ENCODE peak calls at places on chromosomes 16 and 17, in four cellular contexts. H is endothelial cell of umbilical vein, Z is K562, J is GM12878. G is an unnamed sample.

GRCh38 chr17:79925242-79925957 is 86.2 kb upstream of the CBX4 start:
- DNase-seq in Z (no peak), H (no peak), J (no peak), G (peak; percentile 25)

GRCh38 chr17:43545383-43545632 is 832 bp downstream of the ETV4 start:
- DNase-seq in Z (peak; percentile 73), J (no peak), H (no peak), G (peak; percentile 18)

GRCh38 chr17:76354747-76355310 is 1.1 kb upstream of the PRPSAP1 start:
- DNase-seq in Z (peak; percentile 70), H (no peak), J (no peak), G (no peak)

GRCh38 chr17:45123930-45124796 is 8.2 kb downstream of the PLCD3 start:
- DNase-seq in H (peak; percentile 90), J (no peak), Z (peak; percentile 82), G (peak; percentile 91)

GRCh38 chr16:54944002-54944401 is 13.3 kb downstream of the IRX5 start:
- DNase-seq in H (no peak), J (no peak), Z (no peak), G (no peak)

GRCh38 chr17:21119247-21119944 is 7.4 kb upstream of the DHRS7B start:
- DNase-seq in Z (peak; percentile 57), J (no peak), H (peak; percentile 61), G (peak; percentile 61)

GRCh38 chr16:27795992-27796614 is 246.2 kb downstream of the KATNIP start:
- DNase-seq in Z (peak; percentile 69), H (peak; percentile 8), J (no peak), G (peak; percentile 31)

GRCh38 chr17:31745964-31746650 is 112.9 kb downstream of the COPRS start:
- DNase-seq in J (no peak), H (peak; percentile 34), Z (no peak), G (no peak)

GRCh38 chr17:73230088-73230487 is 31.6 kb downstream of the CPSF4L start:
- DNase-seq in Z (no peak), H (no peak), J (no peak), G (no peak)

GRCh38 chr17:73232587-73233373 is 28.9 kb downstream of the CPSF4L start:
- DNase-seq in J (no peak), Z (no peak), H (peak; percentile 51), G (peak; percentile 23)

GRCh38 chr17:73231841-73232586 is 29.7 kb downstream of the CPSF4L start:
- DNase-seq in J (peak; percentile 86), H (peak; percentile 96), Z (peak; percentile 96), G (peak; percentile 92)

GRCh38 chr17:73228748-73229236 is 32.9 kb downstream of the CPSF4L start:
- DNase-seq in J (no peak), Z (peak; percentile 54), H (peak; percentile 54), G (peak; percentile 90)

DNA sequence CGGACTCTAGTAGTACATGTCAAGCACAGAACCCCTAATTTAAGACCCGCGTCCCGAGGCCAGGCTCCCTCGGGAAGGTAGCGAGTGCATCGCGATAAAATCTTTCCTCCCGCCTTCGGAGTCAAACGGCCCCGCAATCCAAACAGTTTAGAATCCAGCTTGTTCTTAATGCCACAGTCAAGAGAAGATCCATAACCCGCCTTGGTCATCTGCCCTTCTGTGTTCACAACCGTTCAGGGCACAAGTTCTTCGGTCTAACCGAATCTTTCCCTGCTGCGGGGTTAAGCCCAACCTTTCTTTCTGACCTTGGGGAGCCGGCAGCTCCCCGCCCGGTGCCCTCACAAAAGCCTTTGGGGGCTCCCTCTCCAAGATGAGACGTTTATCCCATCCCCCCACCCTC is 30.3 kb downstream of the CPSF4L start:
- DNase-seq in Z (no peak), J (no peak), H (peak; percentile 41), G (peak; percentile 25)
- TF ChIP-seq FOS in Z (no peak), J (no peak), H (no peak), G (no peak)

DNA sequence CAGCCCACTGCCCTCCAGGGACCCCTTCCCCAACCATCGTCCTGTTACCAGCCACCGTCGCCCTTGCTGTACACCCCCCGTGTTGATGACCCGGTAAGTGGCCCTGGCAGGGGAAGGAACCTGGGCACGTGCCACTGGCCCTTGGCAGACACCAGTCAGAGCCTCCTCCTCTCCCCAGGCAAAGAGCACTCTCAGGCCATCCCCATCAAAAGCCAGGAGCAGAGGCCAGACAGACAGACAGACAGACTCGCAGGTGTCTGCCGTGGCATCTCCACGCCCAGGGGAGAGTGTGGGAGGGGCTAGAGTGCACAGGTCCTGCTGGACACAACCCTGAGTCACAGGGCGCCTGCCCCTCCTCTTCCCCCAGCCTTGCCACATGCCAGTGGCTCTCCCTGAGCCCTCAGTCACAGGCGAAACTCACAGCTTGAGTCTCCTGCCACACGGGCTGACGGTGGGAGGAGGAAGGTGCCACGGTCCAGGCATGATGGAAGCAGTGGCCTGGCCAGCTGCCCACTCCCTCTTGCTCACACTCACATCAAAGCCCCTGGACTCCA is 7.8 kb downstream of the CLCN7 start:
- DNase-seq in J (no peak), H (no peak), Z (no peak), G (peak; percentile 4)
- TF ChIP-seq FOS in J (no peak), H (no peak), Z (no peak), G (no peak)

DNA sequence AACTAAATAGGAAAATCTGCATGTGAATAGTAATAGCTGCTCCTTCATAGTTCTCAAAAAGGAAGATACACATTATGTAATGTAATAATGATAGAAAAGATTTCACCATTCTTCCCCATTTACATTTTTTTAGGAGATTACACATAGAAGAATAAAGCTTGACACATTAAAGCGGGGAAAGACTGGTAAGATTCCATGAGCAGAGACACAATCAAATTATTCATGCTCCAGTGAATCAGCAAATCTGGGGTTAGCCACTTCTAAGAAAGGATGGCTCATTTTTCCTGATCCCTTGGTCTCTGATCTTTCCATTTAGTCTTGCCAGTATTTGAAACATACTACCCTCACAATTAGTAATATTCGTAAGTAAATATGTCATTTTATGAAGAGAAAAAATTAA is 81.9 kb downstream of the CA4 start:
- DNase-seq in Z (no peak), J (no peak), H (no peak), G (peak; percentile 58)
- TF ChIP-seq FOS in Z (no peak), J (no peak), H (no peak), G (no peak)

GRCh38 chr17:14621826-14622621 is 321.1 kb downstream of the HS3ST3B1 start:
- DNase-seq in Z (no peak), J (no peak), H (no peak), G (no peak)

GRCh38 chr17:14619821-14620220 is 318.9 kb downstream of the HS3ST3B1 start:
- DNase-seq in H (no peak), J (no peak), Z (no peak), G (no peak)

GRCh38 chr17:14622622-14623101 is 321.8 kb downstream of the HS3ST3B1 start:
- DNase-seq in H (no peak), Z (no peak), J (no peak), G (no peak)
- TF ChIP-seq FOS in H (no peak), Z (no peak), J (no peak), G (no peak)

DNA sequence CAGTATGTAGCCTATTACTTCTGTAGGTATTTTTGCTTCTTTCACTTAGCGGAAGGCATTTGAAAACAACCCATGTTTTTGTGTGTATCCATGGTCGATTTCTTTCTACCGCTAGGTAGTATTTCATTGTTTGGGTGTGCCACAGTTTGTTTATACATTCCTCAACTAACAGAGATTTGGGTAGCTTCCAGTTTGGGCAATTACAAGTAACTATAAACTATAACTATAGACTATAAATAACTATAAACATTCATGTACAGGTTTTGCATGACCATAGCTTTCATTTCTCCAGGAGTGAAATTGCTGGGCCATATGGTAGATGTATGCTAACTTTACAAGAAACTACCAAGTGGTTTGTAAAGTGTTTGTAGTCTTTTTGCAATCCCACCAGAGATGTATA is 40.0 kb downstream of the LYRM9 start:
- DNase-seq in H (no peak), J (no peak), Z (no peak), G (no peak)
- TF ChIP-seq FOS in H (no peak), J (no peak), Z (no peak), G (no peak)

GRCh38 chr17:81163051-81163695 is 2.1 kb upstream of the PVALEF start:
- DNase-seq in Z (no peak), H (no peak), J (no peak), G (no peak)

GRCh38 chr17:81165246-81166032 is at the start of gene PVALEF:
- DNase-seq in Z (no peak), H (no peak), J (no peak), G (no peak)

GRCh38 chr17:81166033-81166472 is at the start of gene AATK:
- DNase-seq in H (no peak), Z (peak; percentile 66), J (no peak), G (no peak)

GRCh38 chr17:81163703-81164413 is 1.4 kb upstream of the PVALEF start:
- DNase-seq in Z (no peak), J (no peak), H (no peak), G (no peak)

DNA sequence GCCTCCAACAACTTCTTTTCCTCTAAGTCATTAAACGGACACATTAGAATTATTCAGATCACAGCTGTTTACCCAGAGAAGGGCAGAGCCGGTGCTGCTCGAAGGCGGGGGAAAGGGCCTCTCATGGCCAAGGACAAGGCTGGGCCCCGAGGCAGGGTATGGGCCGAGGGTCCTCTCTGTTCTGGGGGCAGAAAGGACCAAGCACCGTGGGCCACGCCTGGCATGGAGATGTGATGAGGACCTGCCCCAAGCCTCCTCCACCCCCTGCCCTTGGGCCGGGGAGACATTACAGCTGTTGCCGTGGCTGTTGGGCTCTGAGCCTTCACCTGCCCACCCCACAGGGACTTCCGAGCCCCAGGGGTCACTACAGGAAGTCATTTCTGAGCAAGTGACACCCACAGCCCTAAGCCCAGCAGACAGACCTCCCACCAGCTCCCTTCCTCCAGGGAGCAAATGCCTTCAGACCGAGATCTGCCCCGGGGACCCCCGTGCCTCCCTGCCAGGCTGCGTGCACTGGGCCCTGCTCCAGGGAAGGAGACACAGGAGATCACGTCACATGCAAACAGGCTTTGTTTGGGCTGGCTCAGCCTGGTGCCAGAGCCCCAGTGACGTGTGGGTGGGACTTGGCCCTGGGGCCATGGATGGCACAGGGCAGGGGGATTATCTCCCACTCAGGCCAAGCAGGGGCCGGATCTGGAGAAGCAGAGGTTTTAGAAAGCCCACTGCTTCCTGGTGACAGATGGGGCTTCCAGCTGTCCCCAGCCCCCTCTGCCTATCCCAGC is 652 bp upstream of the PVALEF start:
- DNase-seq in J (no peak), H (no peak), Z (no peak), G (no peak)
- TF ChIP-seq FOS in J (no peak), H (no peak), Z (no peak), G (no peak)

DNA sequence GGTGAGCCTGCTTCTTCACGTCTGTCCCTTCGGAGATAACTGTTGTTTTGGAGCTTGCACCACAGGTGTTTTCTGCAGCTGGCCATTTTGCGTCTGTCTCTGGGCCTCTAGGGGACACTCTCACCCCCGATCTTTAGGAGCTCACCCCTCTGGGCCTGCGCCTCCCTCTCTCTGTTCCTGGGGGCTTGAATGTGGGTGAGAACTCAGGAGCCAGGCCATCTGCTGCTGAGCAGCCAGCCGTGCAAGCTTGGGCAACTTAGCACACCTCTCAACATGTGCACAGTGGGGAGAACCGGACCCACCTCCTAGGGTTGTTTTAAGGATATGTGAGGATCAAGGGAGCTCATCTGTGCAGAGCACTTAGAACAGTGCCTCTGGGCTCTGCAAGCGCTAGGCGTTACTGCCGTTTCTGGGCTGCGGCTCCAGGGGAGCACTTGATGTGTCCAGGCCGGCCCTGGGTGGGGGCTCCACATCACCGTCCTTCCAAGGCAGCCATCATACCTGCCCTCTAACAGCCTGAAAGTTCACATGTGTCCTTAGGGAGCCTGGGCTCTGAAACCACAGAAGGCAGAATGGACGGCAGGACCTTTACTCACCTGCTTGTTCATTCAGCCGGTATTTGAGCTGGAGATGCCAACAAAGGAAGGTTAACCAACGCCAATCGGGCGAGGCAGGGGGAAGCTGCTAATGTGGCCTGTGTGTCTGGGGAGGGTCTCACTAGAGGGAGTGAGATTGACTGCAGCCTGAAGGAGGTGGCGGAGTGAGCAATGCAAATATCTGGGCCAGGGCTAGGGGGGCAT is 66.3 kb downstream of the MRC2 start:
- DNase-seq in H (no peak), Z (peak; percentile 36), J (no peak), G (no peak)
- TF ChIP-seq FOS in H (no peak), Z (no peak), J (no peak), G (no peak)

GRCh38 chr17:73431401-73432205 is 119.8 kb upstream of the CDC42EP4 start:
- DNase-seq in H (no peak), J (no peak), Z (no peak), G (no peak)
- TF ChIP-seq FOS in H (no peak), J (no peak), Z (no peak), G (no peak)